ENCODE peak calls at places on chromosomes 3 and 15, in seven cellular contexts. V is H9, B is IMR-90, I is neuronal stem cell, G is mesenchymal stem cell, Q is H1, D is trophoblast cell. C is an unnamed sample.

GRCh38 chr3:184015381-184016019 is 2.2 kb downstream of the ABCC5 start:
- DNase-seq in V (no peak), B (peak; percentile 41), I (no peak), G (peak; percentile 57), Q (no peak), D (no peak), C (no peak)

GRCh38 chr3:171747223-171747920 is 62.9 kb downstream of the PLD1 start:
- DNase-seq in V (no peak), B (no peak), I (no peak), G (peak; percentile 26), Q (no peak), D (no peak), C (no peak)

GRCh38 chr3:101950510-101950909 is 101.2 kb downstream of the NFKBIZ start:
- DNase-seq in V (no peak), B (peak; percentile 81), I (no peak), G (peak; percentile 99), Q (no peak), D (no peak), C (no peak)

GRCh38 chr3:13357074-13357473 is 63.0 kb downstream of the NUP210 start:
- DNase-seq in V (no peak), B (no peak), I (no peak), G (no peak), Q (no peak), D (no peak), C (no peak)

GRCh38 chr3:49469037-49469875 is 811 bp upstream of the DAG1 start:
- DNase-seq in V (peak; percentile 88), B (peak; percentile 68), I (no peak), G (peak; percentile 90), Q (peak; percentile 69), D (peak; percentile 93), C (peak; percentile 96)

GRCh38 chr3:136377499-136377898 is 127.4 kb downstream of the PCCB start:
- DNase-seq in V (no peak), B (no peak), I (no peak), G (no peak), Q (no peak), D (no peak), C (no peak)

GRCh38 chr3:45972534-45973402 is 22.9 kb downstream of the FYCO1 start:
- DNase-seq in V (no peak), B (peak; percentile 97), I (no peak), G (peak; percentile 95), Q (no peak), D (peak; percentile 93), C (no peak)

GRCh38 chr3:38579551-38580449 is 69.7 kb downstream of the SCN5A start:
- DNase-seq in V (peak; percentile 33), B (peak; percentile 42), I (no peak), G (no peak), Q (no peak), D (no peak), C (peak; percentile 76)

GRCh38 chr15:46120713-46121112 is 485.9 kb downstream of the SQOR start:
- DNase-seq in V (no peak), B (no peak), I (no peak), G (no peak), Q (no peak), D (no peak), C (no peak)

GRCh38 chr15:35630985-35631384 is 85.0 kb upstream of the DPH6 start:
- DNase-seq in V (no peak), B (no peak), I (no peak), G (no peak), Q (no peak), D (no peak), C (no peak)

GRCh38 chr3:5974637-5975322 is 787.3 kb downstream of the EDEM1 start:
- DNase-seq in V (no peak), B (no peak), I (no peak), G (no peak), Q (no peak), D (no peak), C (no peak)

GRCh38 chr3:36579746-36580145 is 184.6 kb downstream of the DCLK3 start:
- DNase-seq in V (no peak), B (no peak), I (no peak), G (no peak), Q (no peak), D (no peak), C (no peak)

GRCh38 chr15:89917442-89918085 is 4.8 kb upstream of the ARPIN start:
- DNase-seq in V (no peak), B (no peak), I (no peak), G (no peak), Q (no peak), D (peak; percentile 67), C (no peak)

GRCh38 chr3:29335438-29335837 is 54.6 kb downstream of the RBMS3 start:
- DNase-seq in V (no peak), B (peak; percentile 98), I (peak; percentile 6), G (peak; percentile 98), Q (no peak), D (peak; percentile 38), C (peak; percentile 97)

GRCh38 chr3:196081834-196082470 is at the start of gene TFRC:
- DNase-seq in V (peak; percentile 96), B (peak; percentile 86), I (peak; percentile 96), G (peak; percentile 91), Q (peak; percentile 98), D (peak; percentile 97), C (peak; percentile 96)

GRCh38 chr3:34646911-34647465 is 848.6 kb downstream of the PDCD6IP start:
- DNase-seq in V (no peak), B (no peak), I (no peak), G (no peak), Q (no peak), D (no peak), C (peak; percentile 64)

GRCh38 chr3:10816019-10816862 is at the start of gene SLC6A11:
- DNase-seq in V (peak; percentile 58), B (no peak), I (peak; percentile 27), G (no peak), Q (peak; percentile 75), D (peak; percentile 84), C (peak; percentile 56)

DNA sequence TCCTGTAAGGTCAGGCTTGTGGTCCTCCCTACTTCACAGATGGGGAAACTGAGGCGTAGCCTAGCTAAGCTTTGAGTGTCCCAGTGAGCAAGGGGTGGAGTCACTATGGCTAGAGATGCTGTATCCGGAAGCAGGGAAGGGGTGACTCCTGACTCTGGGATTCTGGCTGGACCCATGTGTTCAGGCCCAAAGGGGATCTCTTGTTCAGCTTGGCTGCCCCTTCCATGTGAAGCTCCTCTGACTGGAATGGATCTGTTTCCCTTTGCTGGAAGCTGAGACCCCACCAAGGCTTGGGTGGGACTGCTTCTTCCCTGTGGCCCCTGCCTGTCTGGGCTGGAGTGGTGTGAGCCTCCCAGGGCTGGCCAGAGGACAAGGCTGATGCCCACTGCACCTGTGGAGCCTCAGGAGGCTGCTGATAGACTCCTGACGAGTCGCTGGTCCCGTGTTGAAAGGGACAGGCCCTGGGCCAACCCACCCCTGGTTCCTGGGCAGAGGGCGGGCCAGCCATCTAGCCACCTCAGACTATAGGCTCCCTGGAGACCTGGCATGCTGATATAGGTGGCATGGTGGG is 1.0 kb downstream of the MAPKAPK3 start:
- DNase-seq in V (no peak), B (no peak), I (no peak), G (no peak), Q (no peak), D (no peak), C (no peak)
- H3K9ac ChIP-seq in V (peak overlapping the region; percentile 42), B (peak overlapping the region; percentile 51), I (peak overlapping the region; percentile 74), G (peak overlapping the region; percentile 93), Q (peak overlapping the region; percentile 62), D (no peak overlapping the region), C (peak overlapping the region; percentile 79)

GRCh38 chr3:17433866-17434265 is 308.6 kb downstream of the TBC1D5 start:
- DNase-seq in V (no peak), B (no peak), I (no peak), G (no peak), Q (no peak), D (no peak), C (no peak)
- H4K8ac ChIP-seq in V (no peak overlapping the region), B (no peak overlapping the region), I (no peak overlapping the region), G (no peak overlapping the region), Q (no peak overlapping the region), D (no peak overlapping the region), C (no peak overlapping the region)

GRCh38 chr15:88636039-88636438 is 2.8 kb upstream of the ISG20 start:
- DNase-seq in V (peak; percentile 86), B (no peak), I (no peak), G (no peak), Q (peak; percentile 59), D (peak; percentile 74), C (peak; percentile 64)

GRCh38 chr15:88636654-88637053 is 2.2 kb upstream of the ISG20 start:
- DNase-seq in V (no peak), B (peak; percentile 36), I (no peak), G (peak; percentile 63), Q (no peak), D (peak; percentile 33), C (peak; percentile 51)

GRCh38 chr15:88637841-88638625 is 783 bp upstream of the ISG20 start:
- DNase-seq in V (no peak), B (no peak), I (no peak), G (no peak), Q (no peak), D (peak; percentile 21), C (peak; percentile 48)

GRCh38 chr15:88638626-88639372 is at the start of gene ISG20:
- DNase-seq in V (peak; percentile 96), B (peak; percentile 99), I (peak; percentile 49), G (peak; percentile 99), Q (peak; percentile 86), D (peak; percentile 97), C (peak; percentile 99)

GRCh38 chr15:88637436-88637835 is 1.4 kb upstream of the ISG20 start:
- DNase-seq in V (no peak), B (no peak), I (no peak), G (no peak), Q (no peak), D (no peak), C (no peak)
- H3K4me1 ChIP-seq in V (peaks cover 10% of the 10 kb centered on the region), B (peaks cover 18% of the 10 kb centered on the region), I (no peaks in the 10 kb centered on the region), G (peaks cover 21% of the 10 kb centered on the region), Q (peaks cover 17% of the 10 kb centered on the region), D (peaks cover 27% of the 10 kb centered on the region), C (peaks cover 2% of the 10 kb centered on the region)

DNA sequence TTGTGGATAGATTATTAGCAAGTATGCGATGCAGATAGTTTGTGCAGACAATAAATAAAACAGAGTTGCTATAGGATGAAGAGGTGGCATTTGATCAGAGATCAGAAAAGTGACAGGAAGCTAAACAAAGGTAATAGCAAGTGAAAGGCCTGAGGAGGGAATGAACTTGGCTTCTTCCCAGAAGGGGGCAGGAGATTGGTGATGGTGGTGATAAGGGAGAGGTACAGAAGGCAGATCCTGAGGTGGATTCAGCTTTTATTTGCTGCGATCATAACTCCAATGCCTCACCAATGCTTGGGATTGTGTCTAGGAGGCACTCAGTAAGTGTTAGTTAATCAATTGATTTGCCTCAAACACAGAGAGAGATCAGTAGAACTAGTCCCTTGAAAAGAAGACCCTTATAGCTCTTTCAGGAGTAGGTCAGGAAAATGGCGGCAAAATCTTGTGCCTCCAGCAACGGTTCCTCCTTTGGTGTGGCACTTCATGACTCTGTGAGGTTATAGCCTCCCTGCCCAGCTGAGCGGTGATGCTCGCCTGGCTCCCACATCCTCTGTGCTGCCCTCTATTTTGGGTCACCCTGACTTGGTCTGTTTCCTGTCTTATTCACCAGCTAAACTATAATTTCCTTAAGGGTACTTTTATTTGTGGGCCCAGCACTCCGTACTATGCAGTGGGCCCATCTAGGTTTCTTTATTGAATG is 37.5 kb downstream of the TGFBR2 start:
- DNase-seq in V (no peak), B (no peak), I (no peak), G (no peak), Q (no peak), D (no peak), C (no peak)
- H3K9ac ChIP-seq in V (no peak overlapping the region), B (no peak overlapping the region), I (no peak overlapping the region), G (no peak overlapping the region), Q (no peak overlapping the region), D (no peak overlapping the region), C (no peak overlapping the region)

GRCh38 chr3:139230391-139230790 is 113.4 kb upstream of the MRPS22 start:
- DNase-seq in V (no peak), B (no peak), I (no peak), G (no peak), Q (no peak), D (no peak), C (no peak)
- H4K8ac ChIP-seq in V (no peak overlapping the region), B (no peak overlapping the region), I (no peak overlapping the region), G (no peak overlapping the region), Q (no peak overlapping the region), D (no peak overlapping the region), C (no peak overlapping the region)

C was measured in mesendoderm.